ENCODE peak calls at places on chromosomes 2 and 18, in five cellular contexts. One of them, this sample, is unnamed.

GRCh38 chr2:45210466-45211195 is 201.4 kb upstream of the SIX2 start:
- DNase-seq in psoas muscle: no peak
- DNase-seq in lung: peak
- DNase-seq in A549: no peak
- DNase-seq in heart left ventricle: no peak
- DNase-seq in this sample: peak

GRCh38 chr2:215565897-215566296 is 130.0 kb upstream of the FN1 start:
- DNase-seq in psoas muscle: no peak
- DNase-seq in lung: no peak
- DNase-seq in A549: no peak
- DNase-seq in heart left ventricle: no peak
- DNase-seq in this sample: no peak

GRCh38 chr2:25981596-25982272 is 563 bp downstream of the KIF3C start:
- DNase-seq in psoas muscle: no peak
- DNase-seq in lung: no peak
- DNase-seq in A549: no peak
- DNase-seq in heart left ventricle: no peak
- DNase-seq in this sample: no peak

GRCh38 chr18:50644807-50645206 is 84.9 kb downstream of the MAPK4 start:
- DNase-seq in psoas muscle: no peak
- DNase-seq in lung: no peak
- DNase-seq in A549: peak
- DNase-seq in heart left ventricle: no peak
- DNase-seq in this sample: peak

GRCh38 chr18:67766930-67767329 is 250.4 kb upstream of the DSEL start:
- DNase-seq in psoas muscle: no peak
- DNase-seq in lung: no peak
- DNase-seq in A549: no peak
- DNase-seq in heart left ventricle: no peak
- DNase-seq in this sample: peak

GRCh38 chr2:86017901-86018896 is 87.5 kb downstream of the POLR1A start:
- DNase-seq in psoas muscle: peak
- DNase-seq in lung: peak
- DNase-seq in A549: peak
- DNase-seq in heart left ventricle: peak
- DNase-seq in this sample: peak

GRCh38 chr2:19548116-19548515 is 189.7 kb upstream of the OSR1 start:
- DNase-seq in psoas muscle: no peak
- DNase-seq in lung: no peak
- DNase-seq in A549: no peak
- DNase-seq in heart left ventricle: no peak
- DNase-seq in this sample: no peak

GRCh38 chr2:160522951-160523700 is 29.5 kb upstream of the RBMS1 start:
- DNase-seq in psoas muscle: no peak
- DNase-seq in lung: no peak
- DNase-seq in A549: no peak
- DNase-seq in heart left ventricle: no peak
- DNase-seq in this sample: no peak

GRCh38 chr2:176188218-176188968 is at the start of gene HOXD1:
- DNase-seq in psoas muscle: no peak
- DNase-seq in lung: peak
- DNase-seq in A549: peak
- DNase-seq in heart left ventricle: no peak
- DNase-seq in this sample: peak

GRCh38 chr2:124272442-124272841 is 247.4 kb downstream of the CNTNAP5 start:
- DNase-seq in psoas muscle: no peak
- DNase-seq in lung: no peak
- DNase-seq in A549: no peak
- DNase-seq in heart left ventricle: no peak
- DNase-seq in this sample: no peak

GRCh38 chr18:70069965-70070364 is 122.3 kb upstream of the CD226 start:
- DNase-seq in psoas muscle: no peak
- DNase-seq in lung: no peak
- DNase-seq in A549: no peak
- DNase-seq in heart left ventricle: no peak
- DNase-seq in this sample: no peak

GRCh38 chr2:67503066-67503795 is 106.1 kb downstream of the ETAA1 start:
- DNase-seq in psoas muscle: no peak
- DNase-seq in lung: no peak
- DNase-seq in A549: no peak
- DNase-seq in heart left ventricle: no peak
- DNase-seq in this sample: peak

GRCh38 chr2:28753043-28753683 is 1.5 kb downstream of the PPP1CB start:
- DNase-seq in psoas muscle: peak
- DNase-seq in lung: no peak
- DNase-seq in A549: peak
- DNase-seq in heart left ventricle: peak
- DNase-seq in this sample: peak

GRCh38 chr2:118800736-118801135 is 46.7 kb downstream of the EN1 start:
- DNase-seq in psoas muscle: no peak
- DNase-seq in lung: no peak
- DNase-seq in A549: no peak
- DNase-seq in heart left ventricle: no peak
- DNase-seq in this sample: no peak

GRCh38 chr2:129923265-129924141 is 56.0 kb upstream of the RAB6C start:
- DNase-seq in psoas muscle: no peak
- DNase-seq in lung: no peak
- DNase-seq in A549: no peak
- DNase-seq in heart left ventricle: no peak
- DNase-seq in this sample: peak

GRCh38 chr2:178553047-178553446 is 72.8 kb downstream of the PLEKHA3 start:
- DNase-seq in psoas muscle: no peak
- DNase-seq in lung: no peak
- DNase-seq in A549: peak
- DNase-seq in heart left ventricle: no peak
- DNase-seq in this sample: peak

GRCh38 chr2:219465659-219466561 is 31.3 kb downstream of the SPEG start:
- DNase-seq in psoas muscle: no peak
- DNase-seq in lung: no peak
- DNase-seq in A549: no peak
- DNase-seq in heart left ventricle: no peak
- DNase-seq in this sample: no peak

GRCh38 chr2:10530607-10531239 is 82.6 kb upstream of the ODC1 start:
- DNase-seq in psoas muscle: no peak
- DNase-seq in lung: no peak
- DNase-seq in A549: no peak
- DNase-seq in heart left ventricle: no peak
- DNase-seq in this sample: no peak

GRCh38 chr2:19838616-19839015 is 63.2 kb downstream of the TTC32 start:
- DNase-seq in psoas muscle: no peak
- DNase-seq in lung: no peak
- DNase-seq in A549: no peak
- DNase-seq in heart left ventricle: no peak
- DNase-seq in this sample: no peak

GRCh38 chr2:199775297-199775696 is 75.7 kb downstream of the FTCDNL1 start:
- DNase-seq in psoas muscle: no peak
- DNase-seq in lung: no peak
- DNase-seq in A549: no peak
- DNase-seq in heart left ventricle: no peak
- DNase-seq in this sample: no peak

GRCh38 chr2:113248997-113249770 is 29.5 kb downstream of the PAX8 start:
- DNase-seq in psoas muscle: peak
- DNase-seq in lung: peak
- DNase-seq in A549: peak
- DNase-seq in heart left ventricle: peak
- DNase-seq in this sample: peak

GRCh38 chr2:112646791-112647720 is 1.3 kb downstream of the SLC20A1 start:
- DNase-seq in psoas muscle: no peak
- DNase-seq in lung: no peak
- DNase-seq in A549: no peak
- DNase-seq in heart left ventricle: no peak
- DNase-seq in this sample: no peak

GRCh38 chr2:74849228-74849892 is 15.4 kb downstream of the HK2 start:
- DNase-seq in psoas muscle: peak
- DNase-seq in lung: no peak
- DNase-seq in A549: no peak
- DNase-seq in heart left ventricle: peak
- DNase-seq in this sample: peak

GRCh38 chr2:178320011-178320410 is 125.7 kb downstream of the OSBPL6 start:
- DNase-seq in psoas muscle: no peak
- DNase-seq in lung: no peak
- DNase-seq in A549: no peak
- DNase-seq in heart left ventricle: no peak
- DNase-seq in this sample: no peak

GRCh38 chr2:3483227-3483985 is 35.9 kb downstream of the ADI1 start:
- DNase-seq in psoas muscle: peak
- DNase-seq in lung: peak
- DNase-seq in A549: no peak
- DNase-seq in heart left ventricle: peak
- DNase-seq in this sample: no peak

GRCh38 chr2:168002021-168002553 is 245.3 kb downstream of the STK39 start:
- DNase-seq in psoas muscle: no peak
- DNase-seq in lung: no peak
- DNase-seq in A549: no peak
- DNase-seq in heart left ventricle: no peak
- DNase-seq in this sample: peak

GRCh38 chr2:45857848-45858520 is 206.5 kb downstream of the PRKCE start:
- DNase-seq in psoas muscle: no peak
- DNase-seq in lung: no peak
- DNase-seq in A549: no peak
- DNase-seq in heart left ventricle: no peak
- DNase-seq in this sample: no peak

GRCh38 chr2:200774920-200775319 is 36.8 kb upstream of the BZW1 start:
- DNase-seq in psoas muscle: no peak
- DNase-seq in lung: no peak
- DNase-seq in A549: no peak
- DNase-seq in heart left ventricle: no peak
- DNase-seq in this sample: no peak

GRCh38 chr2:178271629-178272333 is 77.5 kb downstream of the OSBPL6 start:
- DNase-seq in psoas muscle: peak
- DNase-seq in lung: peak
- DNase-seq in A549: no peak
- DNase-seq in heart left ventricle: peak
- DNase-seq in this sample: peak

GRCh38 chr18:4870177-4870773 is 326.8 kb downstream of the AKAIN1 start:
- DNase-seq in psoas muscle: no peak
- DNase-seq in lung: no peak
- DNase-seq in A549: no peak
- DNase-seq in heart left ventricle: no peak
- DNase-seq in this sample: no peak

GRCh38 chr2:209633911-209634310 is 137.7 kb upstream of the UNC80 start:
- DNase-seq in psoas muscle: no peak
- DNase-seq in lung: no peak
- DNase-seq in A549: no peak
- DNase-seq in heart left ventricle: no peak
- DNase-seq in this sample: no peak

GRCh38 chr18:38963943-38964660 is 1398.5 kb upstream of the CELF4 start:
- DNase-seq in psoas muscle: no peak
- DNase-seq in lung: no peak
- DNase-seq in A549: no peak
- DNase-seq in heart left ventricle: no peak
- DNase-seq in this sample: no peak

GRCh38 chr2:64482765-64483504 is 29.0 kb downstream of the LGALSL start:
- DNase-seq in psoas muscle: no peak
- DNase-seq in lung: no peak
- DNase-seq in A549: no peak
- DNase-seq in heart left ventricle: no peak
- DNase-seq in this sample: no peak

GRCh38 chr2:128469203-128469602 is 150.5 kb upstream of the HS6ST1 start:
- DNase-seq in psoas muscle: no peak
- DNase-seq in lung: no peak
- DNase-seq in A549: no peak
- DNase-seq in heart left ventricle: no peak
- DNase-seq in this sample: no peak
- TF ChIP-seq CTCF in psoas muscle: peak
- TF ChIP-seq CTCF in lung: no peak
- TF ChIP-seq CTCF in A549: no peak
- TF ChIP-seq CTCF in heart left ventricle: no peak
- TF ChIP-seq CTCF in this sample: no peak

GRCh38 chr2:107627926-107628325 is 198.8 kb upstream of the RGPD4 start:
- DNase-seq in psoas muscle: no peak
- DNase-seq in lung: no peak
- DNase-seq in A549: no peak
- DNase-seq in heart left ventricle: no peak
- DNase-seq in this sample: no peak

GRCh38 chr2:107625982-107626381 is 200.7 kb upstream of the RGPD4 start:
- DNase-seq in psoas muscle: no peak
- DNase-seq in lung: no peak
- DNase-seq in A549: no peak
- DNase-seq in heart left ventricle: no peak
- DNase-seq in this sample: no peak

GRCh38 chr2:107622741-107623310 is 203.9 kb upstream of the RGPD4 start:
- DNase-seq in psoas muscle: no peak
- DNase-seq in lung: no peak
- DNase-seq in A549: no peak
- DNase-seq in heart left ventricle: no peak
- DNase-seq in this sample: no peak

GRCh38 chr2:107621186-107621835 is 205.4 kb upstream of the RGPD4 start:
- DNase-seq in psoas muscle: no peak
- DNase-seq in lung: no peak
- DNase-seq in A549: no peak
- DNase-seq in heart left ventricle: peak
- DNase-seq in this sample: no peak

GRCh38 chr2:107627164-107627563 is 199.5 kb upstream of the RGPD4 start:
- DNase-seq in psoas muscle: no peak
- DNase-seq in lung: no peak
- DNase-seq in A549: no peak
- DNase-seq in heart left ventricle: no peak
- DNase-seq in this sample: no peak
- TF ChIP-seq CTCF in psoas muscle: no peak
- TF ChIP-seq CTCF in lung: no peak
- TF ChIP-seq CTCF in A549: no peak
- TF ChIP-seq CTCF in heart left ventricle: no peak
- TF ChIP-seq CTCF in this sample: no peak

DNA sequence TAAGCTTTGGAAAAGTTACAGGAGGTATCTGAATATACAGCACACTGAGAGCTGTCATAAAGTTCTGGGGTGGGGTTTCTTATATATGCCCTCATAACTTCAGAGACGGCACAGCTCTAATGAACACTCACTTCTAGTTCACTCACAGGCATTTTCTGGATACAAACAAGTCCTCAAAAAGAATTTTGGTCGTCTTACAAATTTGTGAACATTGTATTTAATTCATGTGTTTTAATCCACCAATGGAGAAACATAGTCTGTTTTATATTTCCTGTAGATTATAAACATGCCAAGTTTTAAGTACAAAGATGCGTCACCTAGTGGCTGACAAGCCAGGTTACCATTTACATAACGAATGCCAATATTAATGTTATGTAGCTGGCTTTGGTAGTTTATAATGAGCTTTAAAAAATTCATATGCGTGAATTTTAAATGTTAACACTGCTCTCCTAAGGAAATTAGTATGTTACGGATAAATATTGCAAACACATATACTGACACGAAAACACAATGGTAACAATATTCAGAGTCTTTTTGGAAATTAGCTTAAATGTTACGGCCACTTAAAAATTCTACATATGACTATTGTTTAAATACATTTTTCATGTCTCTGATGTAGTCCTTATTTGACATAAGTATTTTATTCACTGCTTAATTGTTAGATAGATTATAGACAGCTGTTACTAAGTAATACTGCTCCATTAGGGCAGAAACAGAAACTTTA is 2.5 kb downstream of the COL3A1 start:
- DNase-seq in psoas muscle: no peak
- DNase-seq in lung: no peak
- DNase-seq in A549: no peak
- DNase-seq in heart left ventricle: no peak
- DNase-seq in this sample: peak
- TF ChIP-seq CTCF in psoas muscle: peak
- TF ChIP-seq CTCF in lung: peak
- TF ChIP-seq CTCF in A549: no peak
- TF ChIP-seq CTCF in heart left ventricle: peak
- TF ChIP-seq CTCF in this sample: peak

GRCh38 chr2:217837001-217837491 is 165.7 kb downstream of the TNS1 start:
- DNase-seq in psoas muscle: peak
- DNase-seq in lung: peak
- DNase-seq in A549: no peak
- DNase-seq in heart left ventricle: peak
- DNase-seq in this sample: no peak
- TF ChIP-seq CTCF in psoas muscle: peak
- TF ChIP-seq CTCF in lung: no peak
- TF ChIP-seq CTCF in A549: no peak
- TF ChIP-seq CTCF in heart left ventricle: peak
- TF ChIP-seq CTCF in this sample: no peak

This sample was measured in RWPE1.